ENCODE peak calls at places on chromosomes 4 and X, in four cellular contexts. One of them, this sample, is unnamed.

GRCh38 chr4:67918428-67918827 is 34.6 kb upstream of the TMPRSS11D start:
- DNase-seq in nephron progenitor cell: no peak
- DNase-seq in left lung: no peak
- DNase-seq in neural progenitor cell: peak; percentile 18
- DNase-seq in this sample: no peak

GRCh38 chrX:100979881-100980607 is 10.5 kb downstream of the ARL13A start:
- DNase-seq in nephron progenitor cell: no peak
- DNase-seq in left lung: no peak
- DNase-seq in neural progenitor cell: no peak
- DNase-seq in this sample: no peak

GRCh38 chrX:10833299-10834169 is 213.1 kb upstream of the MID1 start:
- DNase-seq in nephron progenitor cell: peak; percentile 32
- DNase-seq in left lung: peak; percentile 55
- DNase-seq in neural progenitor cell: peak; percentile 55
- DNase-seq in this sample: peak; percentile 62

GRCh38 chr4:126221717-126222116 is 907.0 kb downstream of the FAT4 start:
- DNase-seq in nephron progenitor cell: no peak
- DNase-seq in left lung: no peak
- DNase-seq in neural progenitor cell: no peak
- DNase-seq in this sample: no peak

GRCh38 chr4:92265066-92265465 is 38.7 kb upstream of the GRID2 start:
- DNase-seq in nephron progenitor cell: no peak
- DNase-seq in left lung: no peak
- DNase-seq in neural progenitor cell: no peak
- DNase-seq in this sample: no peak

GRCh38 chr4:7980036-7980435 is 40.4 kb upstream of the AFAP1 start:
- DNase-seq in nephron progenitor cell: no peak
- DNase-seq in left lung: no peak
- DNase-seq in neural progenitor cell: no peak
- DNase-seq in this sample: no peak

GRCh38 chrX:108439961-108440696 is 491 bp downstream of the COL4A5 start:
- DNase-seq in nephron progenitor cell: peak; percentile 59
- DNase-seq in left lung: no peak
- DNase-seq in neural progenitor cell: peak; percentile 64
- DNase-seq in this sample: peak; percentile 44

GRCh38 chr4:64503945-64504675 is 94.9 kb upstream of the TECRL start:
- DNase-seq in nephron progenitor cell: no peak
- DNase-seq in left lung: no peak
- DNase-seq in neural progenitor cell: no peak
- DNase-seq in this sample: no peak

GRCh38 chrX:136228808-136229207 is 22.4 kb downstream of the MAP7D3 start:
- DNase-seq in nephron progenitor cell: no peak
- DNase-seq in left lung: no peak
- DNase-seq in neural progenitor cell: no peak
- DNase-seq in this sample: no peak

GRCh38 chr4:74640111-74640903 is 154.0 kb downstream of the BTC start:
- DNase-seq in nephron progenitor cell: no peak
- DNase-seq in left lung: no peak
- DNase-seq in neural progenitor cell: no peak
- DNase-seq in this sample: no peak

GRCh38 chr4:123096038-123096437 is 173.6 kb upstream of the NUDT6 start:
- DNase-seq in nephron progenitor cell: no peak
- DNase-seq in left lung: no peak
- DNase-seq in neural progenitor cell: peak; percentile 70
- DNase-seq in this sample: no peak

GRCh38 chr4:83929550-83929949 is 393.6 kb downstream of the GPAT3 start:
- DNase-seq in nephron progenitor cell: no peak
- DNase-seq in left lung: no peak
- DNase-seq in neural progenitor cell: no peak
- DNase-seq in this sample: no peak

GRCh38 chr4:180455226-180455625 is 1788.0 kb upstream of the TENM3 start:
- DNase-seq in nephron progenitor cell: no peak
- DNase-seq in left lung: no peak
- DNase-seq in neural progenitor cell: no peak
- DNase-seq in this sample: no peak

GRCh38 chr4:143701365-143701764 is 890 bp upstream of the FREM3 start:
- DNase-seq in nephron progenitor cell: no peak
- DNase-seq in left lung: no peak
- DNase-seq in neural progenitor cell: no peak
- DNase-seq in this sample: no peak

GRCh38 chr4:127261476-127261875 is 371.3 kb upstream of the INTU start:
- DNase-seq in nephron progenitor cell: no peak
- DNase-seq in left lung: no peak
- DNase-seq in neural progenitor cell: no peak
- DNase-seq in this sample: no peak

GRCh38 chr4:32142075-32142474 is 1421.9 kb downstream of the PCDH7 start:
- DNase-seq in nephron progenitor cell: no peak
- DNase-seq in left lung: no peak
- DNase-seq in neural progenitor cell: no peak
- DNase-seq in this sample: no peak

GRCh38 chrX:153744210-153745066 is 19.6 kb upstream of the PLXNB3 start:
- DNase-seq in nephron progenitor cell: peak; percentile 53
- DNase-seq in left lung: no peak
- DNase-seq in neural progenitor cell: peak; percentile 59
- DNase-seq in this sample: no peak

GRCh38 chr4:17197070-17197469 is 298.6 kb upstream of the LDB2 start:
- DNase-seq in nephron progenitor cell: no peak
- DNase-seq in left lung: no peak
- DNase-seq in neural progenitor cell: no peak
- DNase-seq in this sample: no peak

GRCh38 chr4:72567036-72567435 is 2.0 kb downstream of the ADAMTS3 start:
- DNase-seq in nephron progenitor cell: no peak
- DNase-seq in left lung: no peak
- DNase-seq in neural progenitor cell: no peak
- DNase-seq in this sample: no peak

GRCh38 chrX:57640674-57641016 is 39.4 kb downstream of the NLRP2B start:
- DNase-seq in nephron progenitor cell: no peak
- DNase-seq in left lung: no peak
- DNase-seq in neural progenitor cell: no peak
- DNase-seq in this sample: no peak

GRCh38 chrX:40176979-40177430 is 79.2 kb upstream of the BCOR start:
- DNase-seq in nephron progenitor cell: no peak
- DNase-seq in left lung: no peak
- DNase-seq in neural progenitor cell: peak; percentile 47
- DNase-seq in this sample: no peak

GRCh38 chr4:158042591-158043030 is 130.2 kb downstream of the GASK1B start:
- DNase-seq in nephron progenitor cell: no peak
- DNase-seq in left lung: no peak
- DNase-seq in neural progenitor cell: no peak
- DNase-seq in this sample: no peak

GRCh38 chr4:140635606-140636005 is 66.8 kb upstream of the UCP1 start:
- DNase-seq in nephron progenitor cell: peak; percentile 23
- DNase-seq in left lung: peak; percentile 62
- DNase-seq in neural progenitor cell: peak; percentile 53
- DNase-seq in this sample: peak; percentile 73

GRCh38 chr4:57199267-57199666 is 89.1 kb upstream of the IGFBP7 start:
- DNase-seq in nephron progenitor cell: no peak
- DNase-seq in left lung: no peak
- DNase-seq in neural progenitor cell: no peak
- DNase-seq in this sample: no peak

GRCh38 chr4:156173481-156173880 is 219.8 kb upstream of the CTSO start:
- DNase-seq in nephron progenitor cell: no peak
- DNase-seq in left lung: no peak
- DNase-seq in neural progenitor cell: no peak
- DNase-seq in this sample: no peak

GRCh38 chrX:116204947-116205346 is 34.4 kb downstream of the AGTR2 start:
- DNase-seq in nephron progenitor cell: peak; percentile 8
- DNase-seq in left lung: no peak
- DNase-seq in neural progenitor cell: peak; percentile 35
- DNase-seq in this sample: no peak

GRCh38 chr4:13461511-13461910 is 22.6 kb downstream of the RAB28 start:
- DNase-seq in nephron progenitor cell: no peak
- DNase-seq in left lung: no peak
- DNase-seq in neural progenitor cell: no peak
- DNase-seq in this sample: no peak

GRCh38 chrX:19912-20571 is 261.1 kb upstream of the PLCXD1 start:
- DNase-seq in nephron progenitor cell: peak; percentile 26
- DNase-seq in left lung: no peak
- DNase-seq in neural progenitor cell: peak; percentile 36
- DNase-seq in this sample: no peak

GRCh38 chr4:7428261-7429068 is 6.3 kb downstream of the PSAPL1 start:
- DNase-seq in nephron progenitor cell: peak; percentile 46
- DNase-seq in left lung: peak; percentile 20
- DNase-seq in neural progenitor cell: peak; percentile 72
- DNase-seq in this sample: peak; percentile 54

GRCh38 chr4:23857353-23857752 is 32.5 kb downstream of the PPARGC1A start:
- DNase-seq in nephron progenitor cell: no peak
- DNase-seq in left lung: no peak
- DNase-seq in neural progenitor cell: no peak
- DNase-seq in this sample: no peak

This sample was measured in upper lobe of right lung.